ENCODE peak calls at places on chromosome 1, in four cellular contexts. One of them, this sample, is unnamed.

GRCh38 chr1:143574891-143575520 is 396.8 kb downstream of the FAM72C start:
- DNase-seq in HEK293T: no peak
- DNase-seq in K562: no peak
- DNase-seq in GM12878: no peak
- DNase-seq in this sample: no peak

GRCh38 chr1:226626577-226626956 is 78.0 kb downstream of the STUM start:
- DNase-seq in HEK293T: peak
- DNase-seq in K562: peak
- DNase-seq in GM12878: peak
- DNase-seq in this sample: peak

GRCh38 chr1:171113377-171113776 is 22.7 kb downstream of the FMO3 start:
- DNase-seq in HEK293T: no peak
- DNase-seq in K562: no peak
- DNase-seq in GM12878: no peak
- DNase-seq in this sample: no peak

GRCh38 chr1:178412400-178412770 is 84.4 kb downstream of the CLEC20A start:
- DNase-seq in HEK293T: no peak
- DNase-seq in K562: no peak
- DNase-seq in GM12878: no peak
- DNase-seq in this sample: no peak

GRCh38 chr1:62181531-62181930 is 13.1 kb upstream of the L1TD1 start:
- DNase-seq in HEK293T: no peak
- DNase-seq in K562: no peak
- DNase-seq in GM12878: no peak
- DNase-seq in this sample: no peak

GRCh38 chr1:173202430-173203145 is 4.5 kb downstream of the TNFSF4 start:
- DNase-seq in HEK293T: peak
- DNase-seq in K562: peak
- DNase-seq in GM12878: no peak
- DNase-seq in this sample: peak

GRCh38 chr1:222064388-222065201 is 322.7 kb upstream of the DUSP10 start:
- DNase-seq in HEK293T: no peak
- DNase-seq in K562: no peak
- DNase-seq in GM12878: no peak
- DNase-seq in this sample: no peak

GRCh38 chr1:23902611-23903278 is 10.4 kb downstream of the CNR2 start:
- DNase-seq in HEK293T: no peak
- DNase-seq in K562: no peak
- DNase-seq in GM12878: no peak
- DNase-seq in this sample: no peak

GRCh38 chr1:116346943-116347673 is 25.9 kb upstream of the ATP1A1 start:
- DNase-seq in HEK293T: no peak
- DNase-seq in K562: no peak
- DNase-seq in GM12878: no peak
- DNase-seq in this sample: no peak

DNA sequence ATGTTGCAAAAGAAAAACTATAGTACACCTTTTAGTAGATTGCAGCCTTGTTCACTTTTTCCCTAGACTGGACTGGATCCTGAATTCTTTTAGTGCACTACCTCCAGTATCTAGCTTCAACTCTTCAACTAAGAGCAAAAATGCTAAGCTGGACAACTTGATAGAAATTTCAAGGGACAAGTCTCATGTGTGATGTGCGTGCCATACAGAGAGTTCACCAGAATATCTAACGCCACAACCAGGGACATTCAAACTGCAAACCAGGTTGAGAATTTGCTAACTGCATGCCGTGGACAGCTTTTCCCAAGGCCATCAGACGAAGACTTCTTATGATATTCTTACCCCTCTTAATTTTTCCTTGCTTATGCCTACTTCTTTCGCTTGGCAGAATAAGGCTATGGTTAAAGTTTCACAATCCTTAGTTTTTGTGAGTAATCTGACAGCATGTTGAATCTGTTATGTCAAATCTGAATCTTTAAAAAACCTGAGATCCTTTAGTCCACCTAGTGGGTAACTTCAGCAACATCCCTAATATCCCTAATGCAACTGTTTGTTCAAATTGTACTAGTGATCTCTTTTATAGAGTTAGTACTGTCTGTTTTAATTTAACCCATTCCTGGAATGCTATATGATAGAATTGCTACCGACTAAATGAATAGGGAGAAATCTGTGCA is 66.4 kb downstream of the DDAH1 start:
- DNase-seq in HEK293T: no peak
- DNase-seq in K562: no peak
- DNase-seq in GM12878: no peak
- DNase-seq in this sample: no peak
- TF ChIP-seq FOXK2 in HEK293T: no peak
- TF ChIP-seq FOXK2 in K562: no peak
- TF ChIP-seq FOXK2 in GM12878: no peak
- TF ChIP-seq FOXK2 in this sample: no peak

GRCh38 chr1:64675718-64676345 is 69.0 kb upstream of the RAVER2 start:
- DNase-seq in HEK293T: peak
- DNase-seq in K562: peak
- DNase-seq in GM12878: no peak
- DNase-seq in this sample: peak
- TF ChIP-seq FOXK2 in HEK293T: no peak
- TF ChIP-seq FOXK2 in K562: no peak
- TF ChIP-seq FOXK2 in GM12878: no peak
- TF ChIP-seq FOXK2 in this sample: no peak

DNA sequence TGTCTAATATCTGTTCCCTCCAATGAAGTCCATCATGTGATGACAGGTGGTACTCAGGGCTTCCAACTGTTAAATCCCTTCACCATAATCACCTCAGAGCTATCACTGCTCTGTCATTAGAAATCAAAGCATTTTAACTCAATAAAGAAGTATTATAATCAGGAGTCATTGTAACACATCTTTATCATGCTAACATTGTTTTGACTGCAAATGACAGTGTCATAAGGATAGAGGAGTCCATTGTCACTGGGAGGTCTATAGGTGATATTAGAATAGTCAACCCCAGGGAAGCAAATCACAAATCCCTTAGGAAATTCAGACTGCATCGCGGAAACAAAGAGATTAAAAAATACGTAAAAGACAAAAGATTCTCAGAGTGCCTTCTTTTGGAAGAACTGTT is 30.8 kb downstream of the LRRC53 start:
- DNase-seq in HEK293T: no peak
- DNase-seq in K562: no peak
- DNase-seq in GM12878: no peak
- DNase-seq in this sample: no peak
- TF ChIP-seq FOXK2 in HEK293T: no peak
- TF ChIP-seq FOXK2 in K562: no peak
- TF ChIP-seq FOXK2 in GM12878: no peak
- TF ChIP-seq FOXK2 in this sample: no peak

GRCh38 chr1:117600325-117600916 is 5.4 kb upstream of the TENT5C start:
- DNase-seq in HEK293T: no peak
- DNase-seq in K562: no peak
- DNase-seq in GM12878: no peak
- DNase-seq in this sample: no peak
- TF ChIP-seq FOXK2 in HEK293T: no peak
- TF ChIP-seq FOXK2 in K562: no peak
- TF ChIP-seq FOXK2 in GM12878: no peak
- TF ChIP-seq FOXK2 in this sample: no peak

GRCh38 chr1:30659702-30660101 is 63.7 kb downstream of the MATN1 start:
- DNase-seq in HEK293T: no peak
- DNase-seq in K562: no peak
- DNase-seq in GM12878: no peak
- DNase-seq in this sample: no peak

GRCh38 chr1:30661311-30661710 is 62.1 kb downstream of the MATN1 start:
- DNase-seq in HEK293T: no peak
- DNase-seq in K562: no peak
- DNase-seq in GM12878: no peak
- DNase-seq in this sample: no peak

GRCh38 chr1:30658014-30658336 is 65.4 kb downstream of the MATN1 start:
- DNase-seq in HEK293T: no peak
- DNase-seq in K562: no peak
- DNase-seq in GM12878: no peak
- DNase-seq in this sample: no peak

GRCh38 chr1:30662291-30662840 is 61.0 kb downstream of the MATN1 start:
- DNase-seq in HEK293T: no peak
- DNase-seq in K562: no peak
- DNase-seq in GM12878: no peak
- DNase-seq in this sample: no peak

GRCh38 chr1:30660241-30660640 is 63.1 kb downstream of the MATN1 start:
- DNase-seq in HEK293T: no peak
- DNase-seq in K562: no peak
- DNase-seq in GM12878: no peak
- DNase-seq in this sample: no peak
- TF ChIP-seq FOXK2 in HEK293T: no peak
- TF ChIP-seq FOXK2 in K562: no peak
- TF ChIP-seq FOXK2 in GM12878: no peak
- TF ChIP-seq FOXK2 in this sample: no peak

GRCh38 chr1:58116284-58116683 is 430.2 kb downstream of the OMA1 start:
- DNase-seq in HEK293T: no peak
- DNase-seq in K562: no peak
- DNase-seq in GM12878: no peak
- DNase-seq in this sample: no peak
- TF ChIP-seq FOXK2 in HEK293T: no peak
- TF ChIP-seq FOXK2 in K562: no peak
- TF ChIP-seq FOXK2 in GM12878: no peak
- TF ChIP-seq FOXK2 in this sample: no peak

GRCh38 chr1:18962855-18963737 is 6.6 kb upstream of the IFFO2 start:
- DNase-seq in HEK293T: no peak
- DNase-seq in K562: no peak
- DNase-seq in GM12878: no peak
- DNase-seq in this sample: no peak

GRCh38 chr1:18962121-18962721 is 5.7 kb upstream of the IFFO2 start:
- DNase-seq in HEK293T: no peak
- DNase-seq in K562: no peak
- DNase-seq in GM12878: no peak
- DNase-seq in this sample: no peak

GRCh38 chr1:18967066-18967690 is 10.7 kb upstream of the IFFO2 start:
- DNase-seq in HEK293T: no peak
- DNase-seq in K562: no peak
- DNase-seq in GM12878: no peak
- DNase-seq in this sample: no peak

GRCh38 chr1:18963968-18964367 is 7.5 kb upstream of the IFFO2 start:
- DNase-seq in HEK293T: no peak
- DNase-seq in K562: no peak
- DNase-seq in GM12878: no peak
- DNase-seq in this sample: no peak

DNA sequence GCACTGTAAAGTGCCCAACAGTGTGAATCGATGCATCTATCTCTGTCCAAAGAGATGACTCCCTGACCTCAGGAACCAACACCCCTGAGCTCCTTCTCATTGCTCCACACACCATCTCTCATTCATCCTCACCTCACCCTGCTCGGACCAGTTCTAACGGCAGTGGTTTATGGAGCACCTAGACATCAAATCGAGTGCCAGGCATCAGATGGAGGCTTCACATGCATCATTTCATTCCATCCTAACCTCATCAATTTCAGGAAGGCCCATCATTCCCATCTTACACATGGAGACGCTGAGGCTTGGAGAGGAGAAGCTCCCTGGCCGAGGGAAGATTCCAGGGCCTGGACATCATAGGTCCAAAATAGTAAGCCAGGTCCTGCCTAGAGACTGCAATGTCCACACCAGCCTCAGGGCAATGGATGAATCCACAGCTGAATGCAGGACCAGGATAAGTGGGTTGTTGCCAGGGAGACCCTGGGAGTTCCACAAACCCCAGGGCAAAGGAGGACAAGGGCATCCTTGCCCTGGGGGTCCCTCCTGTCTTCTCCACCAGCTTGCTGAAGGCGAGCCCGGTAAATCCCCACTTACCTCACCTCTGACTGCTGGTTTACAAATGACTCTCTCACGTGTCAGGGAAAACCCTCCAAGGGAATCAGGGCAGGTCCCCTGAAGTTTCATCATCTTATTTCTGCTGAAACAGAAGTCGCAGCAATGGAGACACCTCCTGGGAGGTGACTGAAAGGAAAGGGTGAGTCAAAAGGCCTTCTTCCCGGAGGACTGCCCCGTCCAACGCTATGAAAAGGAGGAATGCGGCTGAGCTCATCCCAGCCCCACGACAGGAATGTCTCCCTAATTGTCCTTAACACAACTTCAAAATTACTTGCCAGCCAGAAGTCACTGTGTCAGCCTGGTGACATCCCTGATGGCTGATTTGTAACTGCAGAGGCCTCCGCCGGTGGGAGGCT is 9.0 kb upstream of the IFFO2 start:
- DNase-seq in HEK293T: no peak
- DNase-seq in K562: no peak
- DNase-seq in GM12878: no peak
- DNase-seq in this sample: no peak
- TF ChIP-seq FOXK2 in HEK293T: no peak
- TF ChIP-seq FOXK2 in K562: no peak
- TF ChIP-seq FOXK2 in GM12878: no peak
- TF ChIP-seq FOXK2 in this sample: no peak